ENCODE peak calls at places on chromosomes 5 and 9, in five cellular contexts. Q is left ventricle myocardium inferior, X is PC-3, E is pancreas, V is SK-N-SH. H is an unnamed sample.

GRCh38 chr5:6943749-6944148 is 230.5 kb downstream of the TENT4A start:
- DNase-seq in Q (no peak), X (peak; percentile 16), E (no peak), V (no peak), H (no peak)

GRCh38 chr5:109585012-109585599 is 104.6 kb upstream of the MAN2A1 start:
- DNase-seq in V (no peak), X (no peak), E (no peak), Q (no peak), H (no peak)

GRCh38 chr5:41695920-41696582 is 174.2 kb downstream of the OXCT1 start:
- DNase-seq in X (peak; percentile 38), E (no peak), Q (no peak), V (no peak), H (no peak)

GRCh38 chr9:98627291-98627690 is 81.4 kb downstream of the GABBR2 start:
- DNase-seq in E (no peak), V (no peak), Q (no peak), X (no peak), H (no peak)

GRCh38 chr5:116964438-116964837 is 389.8 kb upstream of the SEMA6A start:
- DNase-seq in E (no peak), X (no peak), V (no peak), Q (no peak), H (no peak)

GRCh38 chr9:92963831-92964606 is 16.7 kb downstream of the FGD3 start:
- DNase-seq in E (no peak), Q (no peak), V (no peak), X (no peak), H (no peak)

GRCh38 chr9:126696764-126697145 is 83.0 kb downstream of the LMX1B start:
- DNase-seq in X (no peak), Q (no peak), E (no peak), V (peak; percentile 41), H (no peak)

GRCh38 chr9:116475201-116475600 is 211.9 kb upstream of the TRIM32 start:
- DNase-seq in Q (no peak), E (no peak), V (no peak), X (no peak), H (no peak)

GRCh38 chr5:160250226-160250625 is 20.9 kb downstream of the FABP6 start:
- DNase-seq in E (no peak), X (no peak), V (peak; percentile 37), Q (no peak), H (no peak)

GRCh38 chr5:149636861-149637246 is 55.6 kb downstream of the ARHGEF37 start:
- DNase-seq in Q (no peak), X (peak; percentile 98), V (peak; percentile 81), E (peak; percentile 80), H (no peak)

GRCh38 chr9:6938447-6938846 is 180.7 kb downstream of the KDM4C start:
- DNase-seq in V (no peak), X (peak; percentile 74), E (no peak), Q (no peak), H (peak; percentile 21)

GRCh38 chr5:176606032-176606431 is 3.9 kb downstream of the GPRIN1 start:
- DNase-seq in X (no peak), Q (no peak), E (no peak), V (no peak), H (no peak)

GRCh38 chr5:10913846-10914245 is 152.8 kb upstream of the DAP start:
- DNase-seq in Q (no peak), X (peak; percentile 100), V (no peak), E (peak; percentile 31), H (no peak)

GRCh38 chr5:6359941-6360683 is 18.2 kb downstream of the MED10 start:
- DNase-seq in E (peak; percentile 4), V (peak; percentile 46), Q (no peak), X (peak; percentile 59), H (no peak)

GRCh38 chr5:136079195-136079985 is 50.6 kb downstream of the TGFBI start:
- DNase-seq in X (no peak), Q (no peak), E (no peak), V (no peak), H (no peak)

GRCh38 chr5:107542831-107543231 is 127.9 kb downstream of the EFNA5 start:
- DNase-seq in X (peak; percentile 68), Q (peak; percentile 74), V (no peak), E (peak; percentile 81), H (peak; percentile 59)

GRCh38 chr5:39178171-39178570 is 41.2 kb downstream of the FYB1 start:
- DNase-seq in V (no peak), Q (no peak), X (peak; percentile 79), E (no peak), H (no peak)

GRCh38 chr5:36442796-36443195 is 141.1 kb upstream of the RANBP3L start:
- DNase-seq in X (peak; percentile 86), V (no peak), Q (no peak), E (no peak), H (no peak)

GRCh38 chr9:121992571-121993212 is 100.4 kb downstream of the TTLL11 start:
- DNase-seq in E (peak; percentile 63), Q (peak; percentile 49), V (peak; percentile 77), X (peak; percentile 78), H (peak; percentile 67)

GRCh38 chr9:91746904-91747303 is 203.1 kb downstream of the ROR2 start:
- DNase-seq in E (no peak), X (peak; percentile 47), Q (no peak), V (no peak), H (no peak)

GRCh38 chr9:91746357-91746756 is 203.7 kb downstream of the ROR2 start:
- DNase-seq in E (no peak), V (no peak), X (no peak), Q (no peak), H (no peak)

GRCh38 chr9:91753711-91754110 is 196.3 kb downstream of the ROR2 start:
- DNase-seq in X (no peak), E (no peak), V (no peak), Q (no peak), H (no peak)

GRCh38 chr9:91751922-91752321 is 198.1 kb downstream of the ROR2 start:
- DNase-seq in V (no peak), E (no peak), Q (no peak), X (no peak), H (no peak)

GRCh38 chr9:91750343-91750742 is 199.7 kb downstream of the ROR2 start:
- DNase-seq in Q (no peak), X (peak; percentile 22), V (peak; percentile 58), E (no peak), H (no peak)
- TF ChIP-seq CTCF in Q (no peak), X (peak; percentile 46), V (no peak), E (no peak), H (no peak)

DNA sequence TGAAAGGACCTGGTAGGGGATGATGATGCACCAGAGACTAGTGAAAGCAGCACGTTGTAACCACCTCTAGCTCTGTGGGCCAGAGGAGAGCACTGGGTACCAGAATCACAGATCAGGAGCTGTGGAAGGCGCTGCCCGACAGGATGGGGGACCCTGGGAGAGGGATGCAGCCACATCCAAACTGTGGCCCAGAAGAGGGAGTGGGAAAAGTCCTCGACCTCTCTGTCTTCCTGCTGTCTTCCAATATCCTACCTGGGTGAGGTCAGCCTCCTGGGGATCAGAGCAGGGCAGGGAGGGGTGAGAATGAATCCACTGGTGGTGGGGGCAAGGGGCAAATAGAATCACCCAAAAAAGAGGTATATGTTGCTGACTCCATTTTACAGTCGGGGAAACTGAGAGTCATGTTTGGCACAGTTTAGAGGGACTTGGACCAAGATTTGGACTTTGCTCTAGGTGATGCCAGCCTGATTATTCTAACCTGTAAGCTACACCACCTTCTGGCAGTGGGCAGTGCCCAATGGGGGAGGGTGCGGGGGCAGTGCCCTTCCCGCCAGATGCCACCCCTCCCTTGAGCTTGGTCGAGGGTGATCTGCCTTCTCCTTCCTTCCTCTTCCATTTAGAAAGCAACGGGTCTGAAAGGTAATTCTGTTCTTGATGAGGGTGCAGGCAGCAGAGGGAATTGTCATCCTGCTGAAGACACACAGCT is 155.8 kb downstream of the RGS3 start:
- DNase-seq in V (no peak), E (peak; percentile 45), X (no peak), Q (no peak), H (no peak)
- H3K27ac ChIP-seq in V (peak overlapping the region; percentile 100), E (peak overlapping the region; percentile 80), X (no peak overlapping the region), Q (peak overlapping the region; percentile 92), H (peak overlapping the region; percentile 85)

GRCh38 chr9:129775443-129775842 is 22.6 kb upstream of the PTGES start:
- DNase-seq in V (peak; percentile 42), Q (no peak), E (no peak), X (no peak), H (no peak)
- H3K4me1 ChIP-seq in V (peaks cover 6% of the 10 kb centered on the region), Q (peaks cover 16% of the 10 kb centered on the region), E (peaks cover 10% of the 10 kb centered on the region), X (peaks cover 33% of the 10 kb centered on the region), H (no peaks in the 10 kb centered on the region)

DNA sequence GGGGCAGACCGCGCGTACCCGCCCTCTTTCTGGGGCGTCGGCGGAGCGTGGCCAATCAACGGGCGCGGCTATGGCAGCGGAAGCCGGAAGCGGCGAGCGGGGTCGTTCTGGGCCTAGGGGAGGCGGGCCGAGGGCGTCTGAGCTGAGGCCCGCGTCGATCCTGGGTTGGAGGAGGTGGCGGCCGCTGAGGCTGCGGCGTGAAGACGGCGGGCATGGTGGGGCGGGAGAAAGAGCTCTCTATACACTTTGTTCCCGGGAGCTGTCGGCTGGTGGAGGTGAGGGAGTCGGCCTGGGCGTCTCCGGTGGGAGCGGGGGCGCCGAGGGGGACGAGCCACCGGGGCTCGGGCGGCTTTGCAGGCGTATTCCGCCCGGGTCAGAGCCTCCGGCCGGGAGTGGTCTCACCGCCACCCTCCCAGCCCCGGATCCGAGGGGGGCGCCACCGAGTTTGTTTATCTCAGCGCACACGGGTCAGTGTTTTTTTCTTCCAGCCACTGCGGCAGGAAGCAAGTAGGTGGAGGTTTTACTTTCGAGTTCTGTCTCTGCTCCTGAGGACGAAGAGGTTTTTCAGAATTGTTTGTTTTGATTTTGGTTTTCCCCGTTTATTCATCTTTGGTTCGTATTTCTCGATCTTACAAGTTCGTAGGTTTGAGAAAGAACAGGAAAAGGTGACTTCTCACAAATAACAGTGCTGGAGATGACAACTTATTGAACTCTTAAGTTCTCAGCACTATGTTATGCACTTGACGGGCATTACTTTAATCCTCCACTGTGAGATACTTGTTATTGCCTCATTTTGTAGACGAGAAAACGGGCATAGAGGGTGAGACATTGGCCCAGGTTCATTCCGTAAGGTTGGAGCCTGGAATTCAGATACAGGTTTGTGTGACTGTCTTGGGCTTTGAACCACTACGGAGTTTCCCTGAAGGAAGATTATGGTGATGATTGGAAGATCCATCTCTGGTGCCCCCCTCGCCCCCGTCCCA is at the start of gene MAT2B:
- DNase-seq in E (peak; percentile 94), V (peak; percentile 94), X (peak; percentile 95), Q (peak; percentile 96), H (peak; percentile 97)
- TF ChIP-seq CTCF in E (no peak), V (peak; percentile 63), X (peak; percentile 64), Q (peak; percentile 62), H (peak; percentile 77)

GRCh38 chr5:74636149-74636548 is 4.4 kb downstream of the ENC1 start:
- DNase-seq in X (no peak), E (no peak), V (no peak), Q (no peak), H (no peak)
- H3K27ac ChIP-seq in X (no peak overlapping the region), E (no peak overlapping the region), V (no peak overlapping the region), Q (no peak overlapping the region), H (no peak overlapping the region)

H was measured in heart right ventricle.